ENCODE peak calls at places on chromosome 14, in five cellular contexts. One of them, this sample, is unnamed. For H3K36me3, the result is how much of the 10 kb centered on the place peaks cover.

GRCh38 chr14:31568671-31569070 is 7.5 kb downstream of the NUBPL start:
- DNase-seq in PC-3: no peak
- DNase-seq in mammary epithelial cell: no peak
- DNase-seq in endothelial cell of umbilical vein: peak
- DNase-seq in cardiac muscle cell: no peak
- DNase-seq in this sample: no peak

GRCh38 chr14:91899777-91900176 is 32.4 kb upstream of the TC2N start:
- DNase-seq in PC-3: no peak
- DNase-seq in mammary epithelial cell: no peak
- DNase-seq in endothelial cell of umbilical vein: no peak
- DNase-seq in cardiac muscle cell: no peak
- DNase-seq in this sample: no peak

GRCh38 chr14:51304956-51305355 is 64.9 kb downstream of the TMX1 start:
- DNase-seq in PC-3: peak
- DNase-seq in mammary epithelial cell: peak
- DNase-seq in endothelial cell of umbilical vein: no peak
- DNase-seq in cardiac muscle cell: peak
- DNase-seq in this sample: peak

GRCh38 chr14:53032161-53032803 is 81.4 kb upstream of the FERMT2 start:
- DNase-seq in PC-3: peak
- DNase-seq in mammary epithelial cell: peak
- DNase-seq in endothelial cell of umbilical vein: peak
- DNase-seq in cardiac muscle cell: peak
- DNase-seq in this sample: peak

GRCh38 chr14:51806624-51807023 is 53.8 kb upstream of the GNG2 start:
- DNase-seq in PC-3: no peak
- DNase-seq in mammary epithelial cell: no peak
- DNase-seq in endothelial cell of umbilical vein: no peak
- DNase-seq in cardiac muscle cell: peak
- DNase-seq in this sample: no peak

GRCh38 chr14:30108975-30109700 is 181.5 kb upstream of the PRKD1 start:
- DNase-seq in PC-3: no peak
- DNase-seq in mammary epithelial cell: peak
- DNase-seq in endothelial cell of umbilical vein: no peak
- DNase-seq in cardiac muscle cell: no peak
- DNase-seq in this sample: no peak

GRCh38 chr14:102187044-102187443 is 47.3 kb downstream of the WDR20 start:
- DNase-seq in PC-3: peak
- DNase-seq in mammary epithelial cell: peak
- DNase-seq in endothelial cell of umbilical vein: peak
- DNase-seq in cardiac muscle cell: no peak
- DNase-seq in this sample: peak

GRCh38 chr14:103136388-103137271 is 13.4 kb downstream of the TNFAIP2 start:
- DNase-seq in PC-3: peak
- DNase-seq in mammary epithelial cell: peak
- DNase-seq in endothelial cell of umbilical vein: no peak
- DNase-seq in cardiac muscle cell: no peak
- DNase-seq in this sample: peak

GRCh38 chr14:51004352-51004800 is 60.1 kb upstream of the PYGL start:
- DNase-seq in PC-3: no peak
- DNase-seq in mammary epithelial cell: no peak
- DNase-seq in endothelial cell of umbilical vein: no peak
- DNase-seq in cardiac muscle cell: peak
- DNase-seq in this sample: no peak

GRCh38 chr14:95876769-95877490 is at the start of gene TUNAR:
- DNase-seq in PC-3: no peak
- DNase-seq in mammary epithelial cell: no peak
- DNase-seq in endothelial cell of umbilical vein: no peak
- DNase-seq in cardiac muscle cell: peak
- DNase-seq in this sample: no peak

GRCh38 chr14:81176224-81176623 is 44.5 kb downstream of the GTF2A1 start:
- DNase-seq in PC-3: no peak
- DNase-seq in mammary epithelial cell: no peak
- DNase-seq in endothelial cell of umbilical vein: no peak
- DNase-seq in cardiac muscle cell: no peak
- DNase-seq in this sample: no peak

GRCh38 chr14:67221248-67221981 is 19.8 kb upstream of the PALS1 start:
- DNase-seq in PC-3: peak
- DNase-seq in mammary epithelial cell: peak
- DNase-seq in endothelial cell of umbilical vein: no peak
- DNase-seq in cardiac muscle cell: no peak
- DNase-seq in this sample: peak

GRCh38 chr14:51014086-51014485 is 69.8 kb upstream of the PYGL start:
- DNase-seq in PC-3: peak
- DNase-seq in mammary epithelial cell: no peak
- DNase-seq in endothelial cell of umbilical vein: no peak
- DNase-seq in cardiac muscle cell: no peak
- DNase-seq in this sample: peak

GRCh38 chr14:32087173-32087861 is 10.2 kb downstream of the ARHGAP5 start:
- DNase-seq in PC-3: peak
- DNase-seq in mammary epithelial cell: peak
- DNase-seq in endothelial cell of umbilical vein: no peak
- DNase-seq in cardiac muscle cell: no peak
- DNase-seq in this sample: peak

GRCh38 chr14:53620325-53620716 is 336.3 kb downstream of the BMP4 start:
- DNase-seq in PC-3: no peak
- DNase-seq in mammary epithelial cell: no peak
- DNase-seq in endothelial cell of umbilical vein: no peak
- DNase-seq in cardiac muscle cell: no peak
- DNase-seq in this sample: no peak

GRCh38 chr14:97306785-97307246 is 509.6 kb downstream of the VRK1 start:
- DNase-seq in PC-3: peak
- DNase-seq in mammary epithelial cell: no peak
- DNase-seq in endothelial cell of umbilical vein: no peak
- DNase-seq in cardiac muscle cell: no peak
- DNase-seq in this sample: no peak

GRCh38 chr14:76510255-76510654 is 134.3 kb downstream of the ESRRB start:
- DNase-seq in PC-3: no peak
- DNase-seq in mammary epithelial cell: no peak
- DNase-seq in endothelial cell of umbilical vein: no peak
- DNase-seq in cardiac muscle cell: no peak
- DNase-seq in this sample: no peak

GRCh38 chr14:78970677-78971076 is 800.5 kb downstream of the NRXN3 start:
- DNase-seq in PC-3: peak
- DNase-seq in mammary epithelial cell: no peak
- DNase-seq in endothelial cell of umbilical vein: no peak
- DNase-seq in cardiac muscle cell: no peak
- DNase-seq in this sample: peak

GRCh38 chr14:32611752-32612151 is 282.7 kb downstream of the AKAP6 start:
- DNase-seq in PC-3: peak
- DNase-seq in mammary epithelial cell: peak
- DNase-seq in endothelial cell of umbilical vein: no peak
- DNase-seq in cardiac muscle cell: no peak
- DNase-seq in this sample: no peak

GRCh38 chr14:54003064-54003463 is 46.4 kb upstream of the BMP4 start:
- DNase-seq in PC-3: peak
- DNase-seq in mammary epithelial cell: no peak
- DNase-seq in endothelial cell of umbilical vein: no peak
- DNase-seq in cardiac muscle cell: no peak
- DNase-seq in this sample: no peak

GRCh38 chr14:81784084-81784483 is 250.4 kb upstream of the SEL1L start:
- DNase-seq in PC-3: no peak
- DNase-seq in mammary epithelial cell: no peak
- DNase-seq in endothelial cell of umbilical vein: no peak
- DNase-seq in cardiac muscle cell: no peak
- DNase-seq in this sample: no peak

GRCh38 chr14:90299408-90299807 is 32.3 kb downstream of the NRDE2 start:
- DNase-seq in PC-3: no peak
- DNase-seq in mammary epithelial cell: no peak
- DNase-seq in endothelial cell of umbilical vein: no peak
- DNase-seq in cardiac muscle cell: no peak
- DNase-seq in this sample: no peak

GRCh38 chr14:98819132-98819866 is 452.7 kb downstream of the BCL11B start:
- DNase-seq in PC-3: no peak
- DNase-seq in mammary epithelial cell: no peak
- DNase-seq in endothelial cell of umbilical vein: no peak
- DNase-seq in cardiac muscle cell: no peak
- DNase-seq in this sample: no peak

GRCh38 chr14:75461755-75462349 is 34.0 kb downstream of the JDP2 start:
- DNase-seq in PC-3: no peak
- DNase-seq in mammary epithelial cell: no peak
- DNase-seq in endothelial cell of umbilical vein: no peak
- DNase-seq in cardiac muscle cell: no peak
- DNase-seq in this sample: no peak

GRCh38 chr14:100668352-100668751 is 58.3 kb upstream of the DLK1 start:
- DNase-seq in PC-3: no peak
- DNase-seq in mammary epithelial cell: no peak
- DNase-seq in endothelial cell of umbilical vein: no peak
- DNase-seq in cardiac muscle cell: no peak
- DNase-seq in this sample: no peak

GRCh38 chr14:54310151-54310851 is 86.5 kb upstream of the CDKN3 start:
- DNase-seq in PC-3: peak
- DNase-seq in mammary epithelial cell: no peak
- DNase-seq in endothelial cell of umbilical vein: no peak
- DNase-seq in cardiac muscle cell: no peak
- DNase-seq in this sample: no peak

GRCh38 chr14:104109731-104110361 is 24.3 kb downstream of the ASPG start:
- DNase-seq in PC-3: no peak
- DNase-seq in mammary epithelial cell: no peak
- DNase-seq in endothelial cell of umbilical vein: no peak
- DNase-seq in cardiac muscle cell: no peak
- DNase-seq in this sample: no peak

GRCh38 chr14:24972844-24973243 is 77.1 kb downstream of the STXBP6 start:
- DNase-seq in PC-3: no peak
- DNase-seq in mammary epithelial cell: no peak
- DNase-seq in endothelial cell of umbilical vein: no peak
- DNase-seq in cardiac muscle cell: no peak
- DNase-seq in this sample: no peak

GRCh38 chr14:51643137-51643536 is 8.6 kb upstream of the FRMD6 start:
- DNase-seq in PC-3: peak
- DNase-seq in mammary epithelial cell: peak
- DNase-seq in endothelial cell of umbilical vein: no peak
- DNase-seq in cardiac muscle cell: no peak
- DNase-seq in this sample: peak

GRCh38 chr14:91854327-91854934 is 12.9 kb downstream of the TC2N start:
- DNase-seq in PC-3: no peak
- DNase-seq in mammary epithelial cell: no peak
- DNase-seq in endothelial cell of umbilical vein: no peak
- DNase-seq in cardiac muscle cell: no peak
- DNase-seq in this sample: no peak

GRCh38 chr14:57390806-57391562 is 598 bp downstream of the NAA30 start:
- DNase-seq in PC-3: peak
- DNase-seq in mammary epithelial cell: peak
- DNase-seq in endothelial cell of umbilical vein: peak
- DNase-seq in cardiac muscle cell: peak
- DNase-seq in this sample: no peak

GRCh38 chr14:41785696-41786095 is 179.0 kb downstream of the LRFN5 start:
- DNase-seq in PC-3: peak
- DNase-seq in mammary epithelial cell: no peak
- DNase-seq in endothelial cell of umbilical vein: no peak
- DNase-seq in cardiac muscle cell: no peak
- DNase-seq in this sample: no peak

GRCh38 chr14:60757617-60758016 is 23.1 kb downstream of the MNAT1 start:
- DNase-seq in PC-3: peak
- DNase-seq in mammary epithelial cell: peak
- DNase-seq in endothelial cell of umbilical vein: peak
- DNase-seq in cardiac muscle cell: no peak
- DNase-seq in this sample: no peak

GRCh38 chr14:55354500-55354899 is 57.1 kb downstream of the ATG14 start:
- DNase-seq in PC-3: peak
- DNase-seq in mammary epithelial cell: peak
- DNase-seq in endothelial cell of umbilical vein: peak
- DNase-seq in cardiac muscle cell: peak
- DNase-seq in this sample: peak

GRCh38 chr14:33799705-33800269 is 151.1 kb downstream of the EGLN3 start:
- DNase-seq in PC-3: no peak
- DNase-seq in mammary epithelial cell: peak
- DNase-seq in endothelial cell of umbilical vein: peak
- DNase-seq in cardiac muscle cell: no peak
- DNase-seq in this sample: no peak

GRCh38 chr14:88765130-88765529 is 27.6 kb downstream of the EML5 start:
- DNase-seq in PC-3: no peak
- DNase-seq in mammary epithelial cell: peak
- DNase-seq in endothelial cell of umbilical vein: no peak
- DNase-seq in cardiac muscle cell: no peak
- DNase-seq in this sample: peak

GRCh38 chr14:64438181-64438839 is 27.0 kb upstream of the AKAP5 start:
- DNase-seq in PC-3: peak
- DNase-seq in mammary epithelial cell: peak
- DNase-seq in endothelial cell of umbilical vein: peak
- DNase-seq in cardiac muscle cell: no peak
- DNase-seq in this sample: peak
- H3K36me3 ChIP-seq in PC-3: half or more
- H3K36me3 ChIP-seq in mammary epithelial cell: under half
- H3K36me3 ChIP-seq in endothelial cell of umbilical vein: under half
- H3K36me3 ChIP-seq in cardiac muscle cell: under half
- H3K36me3 ChIP-seq in this sample: under half

GRCh38 chr14:77761205-77761931 is 412 bp upstream of the SNW1 start:
- DNase-seq in PC-3: peak
- DNase-seq in mammary epithelial cell: no peak
- DNase-seq in endothelial cell of umbilical vein: no peak
- DNase-seq in cardiac muscle cell: peak
- DNase-seq in this sample: peak
- TF ChIP-seq CTCF in PC-3: peak
- TF ChIP-seq CTCF in mammary epithelial cell: peak
- TF ChIP-seq CTCF in endothelial cell of umbilical vein: peak
- TF ChIP-seq CTCF in cardiac muscle cell: peak
- TF ChIP-seq CTCF in this sample: peak

GRCh38 chr14:44895716-44896115 is 66.0 kb downstream of the KLHL28 start:
- DNase-seq in PC-3: peak
- DNase-seq in mammary epithelial cell: peak
- DNase-seq in endothelial cell of umbilical vein: no peak
- DNase-seq in cardiac muscle cell: no peak
- DNase-seq in this sample: peak
- H3K27ac ChIP-seq in PC-3: no peak
- H3K27ac ChIP-seq in mammary epithelial cell: no peak
- H3K27ac ChIP-seq in endothelial cell of umbilical vein: no peak
- H3K27ac ChIP-seq in cardiac muscle cell: no peak
- H3K27ac ChIP-seq in this sample: peak

GRCh38 chr14:71103662-71104484 is 196.6 kb downstream of the PCNX1 start:
- DNase-seq in PC-3: peak
- DNase-seq in mammary epithelial cell: peak
- DNase-seq in endothelial cell of umbilical vein: peak
- DNase-seq in cardiac muscle cell: peak
- DNase-seq in this sample: peak

GRCh38 chr14:71108398-71109114 is 201.3 kb downstream of the PCNX1 start:
- DNase-seq in PC-3: no peak
- DNase-seq in mammary epithelial cell: no peak
- DNase-seq in endothelial cell of umbilical vein: no peak
- DNase-seq in cardiac muscle cell: no peak
- DNase-seq in this sample: no peak

GRCh38 chr14:71107921-71108320 is 200.7 kb downstream of the PCNX1 start:
- DNase-seq in PC-3: no peak
- DNase-seq in mammary epithelial cell: no peak
- DNase-seq in endothelial cell of umbilical vein: no peak
- DNase-seq in cardiac muscle cell: no peak
- DNase-seq in this sample: no peak

DNA sequence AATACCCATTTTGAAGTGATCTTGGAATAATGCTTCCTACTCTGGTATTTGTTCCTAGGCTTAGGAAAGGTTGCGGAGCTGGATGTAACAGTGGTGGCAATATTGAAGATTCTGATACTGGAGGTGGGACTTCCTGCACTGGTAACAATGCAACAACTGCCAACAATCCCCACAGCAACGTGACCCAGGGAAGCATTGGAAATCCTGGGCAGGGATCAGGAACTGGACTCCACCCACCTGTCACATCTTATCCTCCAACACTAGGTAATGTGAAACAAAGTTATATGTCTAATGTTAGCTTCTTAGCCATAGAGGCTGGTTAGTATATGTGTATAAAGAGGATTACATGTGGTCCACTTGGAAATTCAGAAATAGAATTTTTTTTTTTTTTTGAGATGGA is 197.9 kb downstream of the PCNX1 start:
- DNase-seq in PC-3: peak
- DNase-seq in mammary epithelial cell: no peak
- DNase-seq in endothelial cell of umbilical vein: no peak
- DNase-seq in cardiac muscle cell: no peak
- DNase-seq in this sample: no peak
- H3K36me3 ChIP-seq in PC-3: under half
- H3K36me3 ChIP-seq in mammary epithelial cell: under half
- H3K36me3 ChIP-seq in endothelial cell of umbilical vein: under half
- H3K36me3 ChIP-seq in cardiac muscle cell: half or more
- H3K36me3 ChIP-seq in this sample: under half